ENCODE peak calls at places on chromosomes 12 and 14, in five cellular contexts. H, J, N, O and D are unnamed samples.

GRCh38 chr12:52231305-52232232 is 1.5 kb upstream of the KRT7 start:
- DNase-seq in H (no peak), J (no peak), N (no peak), O (no peak), D (peak)

GRCh38 chr12:54390668-54391551 is 6.4 kb upstream of the ZNF385A start:
- DNase-seq in H (no peak), J (peak), N (no peak), O (no peak), D (peak)

GRCh38 chr14:50792058-50792477 is 38.9 kb downstream of the NIN start:
- DNase-seq in H (no peak), J (no peak), N (no peak), O (no peak), D (no peak)

GRCh38 chr12:51836012-51836832 is 12.3 kb downstream of the FIGNL2 start:
- DNase-seq in H (no peak), J (no peak), N (no peak), O (no peak), D (no peak)

GRCh38 chr12:98606367-98606985 is 13.0 kb downstream of the SLC25A3 start:
- DNase-seq in H (no peak), J (no peak), N (no peak), O (no peak), D (no peak)

GRCh38 chr14:72801381-72801812 is 92.5 kb downstream of the DPF3 start:
- DNase-seq in H (no peak), J (no peak), N (no peak), O (no peak), D (peak)

GRCh38 chr12:53623986-53624385 is 2.2 kb downstream of the ATF7 start:
- DNase-seq in H (peak), J (peak), N (no peak), O (no peak), D (no peak)

GRCh38 chr12:3147260-3147659 is 70.1 kb downstream of the TSPAN9 start:
- DNase-seq in H (no peak), J (no peak), N (no peak), O (no peak), D (no peak)

GRCh38 chr14:69079188-69079742 is 73.7 kb downstream of the DCAF5 start:
- DNase-seq in H (no peak), J (no peak), N (no peak), O (no peak), D (peak)

GRCh38 chr12:74509886-74510285 is 27.7 kb upstream of the ATXN7L3B start:
- DNase-seq in H (no peak), J (no peak), N (no peak), O (no peak), D (no peak)

DNA sequence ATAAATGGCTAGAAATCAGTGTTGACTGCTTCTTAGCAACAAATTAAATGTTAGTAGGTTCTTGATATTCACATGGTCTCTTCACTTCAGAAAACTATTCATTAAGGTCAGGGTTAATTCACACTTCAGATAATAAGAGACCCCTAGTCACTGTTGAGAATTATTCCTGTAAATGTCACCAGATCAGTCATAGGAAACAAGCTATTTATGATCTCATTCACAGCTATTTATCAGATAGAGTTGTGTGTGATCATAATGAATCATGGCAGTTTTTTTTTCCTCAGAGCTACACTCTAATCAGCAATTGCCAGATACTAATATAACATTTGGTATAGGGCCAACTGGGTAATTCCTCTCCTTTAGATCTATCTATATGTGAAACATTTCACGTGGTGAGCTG is 196.7 kb downstream of the ACSS3 start:
- DNase-seq in H (no peak), J (no peak), N (no peak), O (no peak), D (no peak)
- TF ChIP-seq HDAC2 in H (no peak), J (no peak), N (no peak), O (no peak), D (no peak)

DNA sequence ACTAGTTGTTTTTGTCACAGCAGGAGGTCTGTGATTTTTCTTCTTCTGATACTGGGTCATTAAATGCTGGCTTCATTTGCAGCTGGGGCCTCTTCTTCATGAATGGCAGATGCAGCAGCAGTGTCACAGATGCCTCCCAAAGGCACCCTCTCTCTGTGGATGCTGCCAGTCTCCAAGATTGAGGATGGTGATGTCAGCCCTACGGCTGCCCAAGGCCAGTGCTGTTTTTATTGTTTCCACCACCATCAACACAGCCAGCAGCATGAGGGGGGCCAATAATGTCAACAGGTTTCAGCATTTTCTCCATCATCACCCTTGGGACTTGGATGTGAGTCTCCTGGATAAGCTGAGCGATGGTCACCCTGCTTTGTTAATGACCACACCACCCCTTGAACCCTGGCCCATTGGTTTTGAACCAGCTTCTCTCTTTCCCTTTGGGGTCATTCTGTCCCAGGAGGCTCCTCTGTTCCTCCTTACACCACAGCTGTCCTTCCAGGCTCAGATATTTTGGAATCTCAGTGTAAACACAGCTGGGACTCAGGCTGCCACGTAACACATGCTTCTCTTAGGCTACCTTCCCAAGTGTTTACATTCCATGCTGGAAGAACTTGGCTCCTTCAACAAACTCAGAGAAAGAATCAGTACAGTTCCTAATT is 151.7 kb upstream of the DDHD1 start:
- DNase-seq in H (no peak), J (no peak), N (no peak), O (no peak), D (no peak)
- TF ChIP-seq HDAC2 in H (no peak), J (no peak), N (no peak), O (no peak), D (no peak)

GRCh38 chr12:76340680-76341435 is 7.4 kb downstream of the BBS10 start:
- DNase-seq in H (no peak), J (no peak), N (no peak), O (no peak), D (no peak)

GRCh38 chr12:76341436-76342030 is 6.7 kb downstream of the BBS10 start:
- DNase-seq in H (no peak), J (no peak), N (no peak), O (no peak), D (no peak)

GRCh38 chr12:76332606-76333005 is 15.6 kb downstream of the BBS10 start:
- DNase-seq in H (no peak), J (no peak), N (no peak), O (no peak), D (no peak)

GRCh38 chr12:76337583-76337982 is 10.6 kb downstream of the BBS10 start:
- DNase-seq in H (no peak), J (no peak), N (no peak), O (no peak), D (no peak)
- TF ChIP-seq HDAC2 in H (no peak), J (no peak), N (no peak), O (no peak), D (no peak)

GRCh38 chr14:65173973-65174693 is 71.8 kb upstream of the MAX start:
- DNase-seq in H (no peak), J (no peak), N (no peak), O (peak), D (no peak)
- TF ChIP-seq HDAC2 in H (no peak), J (no peak), N (no peak), O (no peak), D (no peak)

DNA sequence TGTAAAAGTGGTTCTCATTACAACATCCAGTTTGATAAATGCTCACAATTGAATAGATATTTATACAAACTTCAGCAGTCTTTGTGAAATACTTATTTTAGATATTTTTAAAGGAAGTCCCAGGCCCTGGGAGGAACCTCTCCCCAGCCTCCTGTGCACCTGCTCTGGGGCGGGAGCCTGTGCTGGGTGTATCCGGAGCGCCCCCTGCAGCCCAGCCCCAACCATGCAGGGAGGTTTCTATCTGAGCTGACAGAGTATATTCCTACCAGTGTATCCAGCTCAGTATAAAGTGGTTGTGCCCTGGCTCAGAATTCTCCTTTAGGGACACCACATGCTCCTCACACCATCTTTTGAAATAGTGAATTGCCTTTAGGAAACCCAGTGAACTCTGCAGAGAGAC is 851.8 kb downstream of the TMEM121 start:
- DNase-seq in H (no peak), J (peak), N (no peak), O (no peak), D (no peak)
- TF ChIP-seq HDAC2 in H (no peak), J (no peak), N (no peak), O (no peak), D (no peak)